ENCODE peak calls at places on chromosomes 12 and 14, in seven cellular contexts. P is IMR-90, T is neuronal stem cell, W is H9, G is mesenchymal stem cell, H is trophoblast cell, I is H1. Z is an unnamed sample.

GRCh38 chr12:111227476-111228420 is 141.1 kb downstream of the PHETA1 start:
- DNase-seq in W (no peak), I (no peak), G (no peak), H (no peak), T (no peak), P (no peak), Z (no peak)

GRCh38 chr14:95895720-95896119 is 19.1 kb downstream of the TUNAR start:
- DNase-seq in I (peak), P (no peak), H (no peak), G (no peak), W (peak), T (no peak), Z (peak)

GRCh38 chr12:94650143-94651056 is at the start of gene TMCC3:
- DNase-seq in W (peak), G (peak), T (peak), I (peak), H (peak), P (no peak), Z (peak)

GRCh38 chr14:54455363-54455762 is 14.2 kb upstream of the CNIH1 start:
- DNase-seq in W (no peak), P (no peak), T (no peak), I (no peak), G (no peak), H (no peak), Z (no peak)

GRCh38 chr12:71183018-71183417 is 25.2 kb upstream of the TSPAN8 start:
- DNase-seq in I (no peak), P (no peak), G (peak), W (no peak), H (peak), T (no peak), Z (no peak)

GRCh38 chr12:57759360-57759980 is 4.6 kb downstream of the MARCHF9 start:
- DNase-seq in W (peak), G (no peak), P (no peak), T (no peak), H (no peak), I (no peak), Z (peak)

GRCh38 chr14:70811578-70811977 is 2.3 kb upstream of the MAP3K9 start:
- DNase-seq in H (no peak), P (no peak), I (no peak), W (no peak), T (no peak), G (no peak), Z (peak)

GRCh38 chr14:32593290-32593942 is 264.3 kb downstream of the AKAP6 start:
- DNase-seq in G (peak), T (no peak), H (no peak), I (no peak), W (no peak), P (peak), Z (peak)

GRCh38 chr12:75852143-75852542 is 179.4 kb downstream of the PHLDA1 start:
- DNase-seq in I (no peak), T (no peak), H (no peak), W (no peak), P (peak), G (no peak), Z (no peak)

GRCh38 chr12:19052689-19053088 is 76.8 kb upstream of the PLEKHA5 start:
- DNase-seq in G (no peak), P (no peak), W (no peak), H (no peak), I (no peak), T (no peak), Z (no peak)

DNA sequence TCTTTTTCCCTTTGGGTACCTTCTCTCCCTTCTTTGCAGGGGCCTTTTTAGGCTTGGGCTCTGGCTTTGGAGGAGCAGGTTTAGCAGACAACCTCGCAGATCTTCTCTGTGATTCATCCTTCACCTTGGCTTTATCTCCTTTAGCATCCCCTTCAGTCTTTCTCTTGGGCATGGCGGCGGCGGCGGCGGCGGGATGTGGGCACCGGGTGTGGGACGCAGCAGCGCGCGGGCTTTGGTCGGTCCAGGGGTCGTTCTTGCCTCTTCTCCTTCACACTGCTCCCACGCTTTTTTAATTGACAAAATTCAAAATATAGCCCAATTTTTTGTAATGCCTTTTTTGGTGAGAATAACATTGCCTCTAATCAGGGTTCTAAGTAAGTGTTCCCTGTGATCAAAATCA is 8.6 kb downstream of the TRMT5 start:
- DNase-seq in W (no peak), T (no peak), G (no peak), H (no peak), P (no peak), I (no peak), Z (no peak)
- H3K18ac ChIP-seq in W (no peak), T (no peak), G (peak), H (no peak), P (no peak), I (no peak), Z (no peak)

DNA sequence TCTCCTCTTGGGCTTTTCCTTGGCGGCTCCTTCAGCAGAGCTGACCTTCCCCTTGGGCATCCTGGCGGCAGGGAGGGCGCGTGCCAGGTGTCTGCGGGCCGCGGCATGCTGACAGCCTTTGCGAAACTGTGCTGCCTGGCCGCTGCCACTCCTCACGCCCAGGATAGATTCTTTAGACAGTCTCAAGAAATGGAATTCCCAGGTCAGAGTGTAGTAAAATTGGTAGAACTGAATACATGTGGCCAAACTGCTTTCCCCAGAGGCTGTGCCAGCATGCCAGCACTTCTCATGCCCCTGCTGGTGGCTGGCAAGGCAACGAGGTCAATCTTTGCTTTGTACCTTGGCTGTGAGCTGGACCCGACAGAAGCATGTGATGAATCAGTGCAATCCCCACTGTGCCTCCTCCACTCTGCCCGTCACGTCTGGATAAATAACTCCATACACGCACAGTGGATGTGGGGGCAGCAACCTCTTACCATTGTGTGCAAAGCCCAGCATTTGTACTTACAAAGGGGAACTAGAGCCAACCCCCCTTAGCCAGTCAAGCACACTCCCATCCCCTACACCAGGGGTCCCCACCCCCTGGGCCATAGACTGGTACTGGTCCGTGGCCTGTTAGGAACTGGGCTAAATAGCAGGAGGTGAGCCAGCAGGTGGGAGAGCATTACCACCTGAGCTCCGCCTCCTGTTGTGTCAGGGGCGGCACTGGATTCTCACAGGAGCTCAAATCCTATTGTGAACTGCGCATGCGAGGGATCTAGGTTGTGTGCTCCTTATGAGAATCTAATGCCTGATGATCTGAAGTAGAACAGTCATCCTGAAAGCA is 90.9 kb downstream of the ACTN1 start:
- DNase-seq in H (no peak), I (no peak), G (no peak), T (no peak), W (no peak), P (no peak), Z (no peak)
- H3K18ac ChIP-seq in H (no peak), I (no peak), G (no peak), T (no peak), W (no peak), P (no peak), Z (no peak)

DNA sequence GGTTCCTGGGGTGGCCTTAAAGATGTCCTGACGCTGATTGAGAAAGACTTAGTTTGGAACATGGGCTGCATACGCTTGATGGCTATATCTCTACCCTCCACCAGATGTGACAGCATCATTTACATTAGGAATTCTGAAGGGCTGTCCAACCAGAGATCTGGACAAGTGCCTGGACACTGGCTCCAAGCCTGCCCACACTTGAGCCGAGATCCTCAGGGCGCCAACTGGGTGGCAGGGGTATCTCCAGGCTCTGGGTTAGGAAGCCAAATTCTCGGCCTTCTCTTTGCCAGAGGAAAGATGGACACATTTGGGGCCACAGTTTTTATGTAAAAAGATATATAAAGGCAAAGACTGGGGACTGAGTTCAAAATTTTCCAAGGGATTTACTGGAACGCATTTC is 246.3 kb downstream of the NTF3 start:
- DNase-seq in W (no peak), G (no peak), H (no peak), T (no peak), P (no peak), I (no peak), Z (no peak)
- H3K18ac ChIP-seq in W (no peak), G (no peak), H (no peak), T (no peak), P (no peak), I (no peak), Z (no peak)

DNA sequence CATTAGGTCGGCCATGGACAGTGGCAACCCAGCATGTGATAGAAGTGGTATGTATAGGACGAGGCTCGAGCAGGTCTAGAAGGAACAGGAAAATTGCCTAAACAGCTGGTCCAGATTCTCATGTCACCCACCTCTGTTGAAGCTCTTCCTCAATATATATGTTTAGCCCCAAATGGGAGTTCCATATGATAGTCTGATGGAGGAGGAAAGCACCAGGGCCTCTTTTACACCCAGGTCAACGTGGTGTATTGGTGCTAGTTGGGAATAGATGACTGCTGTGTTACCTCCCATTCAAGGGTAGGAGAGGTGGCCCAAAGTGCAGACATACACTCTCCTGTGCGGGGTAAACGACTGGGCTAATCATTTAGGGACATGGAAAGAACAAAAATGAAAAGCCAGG is 5.3 kb upstream of the PRIMA1 start:
- DNase-seq in G (no peak), P (no peak), I (no peak), T (no peak), W (no peak), H (no peak), Z (no peak)
- H3K18ac ChIP-seq in G (no peak), P (no peak), I (no peak), T (no peak), W (no peak), H (no peak), Z (no peak)

GRCh38 chr12:127260531-127260930 is 1006.4 kb upstream of the TMEM132C start:
- DNase-seq in T (no peak), P (peak), G (no peak), H (no peak), W (no peak), I (no peak), Z (no peak)
- H3K18ac ChIP-seq in T (no peak), P (peak), G (no peak), H (no peak), W (no peak), I (no peak), Z (no peak)

DNA sequence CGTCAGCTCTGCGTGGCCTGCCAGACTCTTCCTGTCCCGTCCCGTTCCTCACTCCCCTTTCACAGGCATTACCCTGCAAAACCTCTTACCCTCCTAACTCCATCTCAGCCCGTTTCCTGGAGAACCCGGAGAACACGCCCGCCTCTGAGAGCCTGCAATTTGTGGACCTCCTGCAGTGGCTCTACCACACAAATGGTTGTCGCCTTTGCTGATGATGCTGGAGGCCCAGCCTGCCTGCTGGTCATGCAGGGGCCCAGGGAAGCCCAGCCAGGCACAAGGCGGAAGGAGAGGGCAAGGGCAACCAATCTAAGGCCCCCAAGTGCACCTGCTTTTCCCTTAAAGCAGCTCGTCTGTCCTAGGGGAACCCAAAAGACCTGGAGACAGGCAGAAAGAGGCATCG is 22.5 kb downstream of the RFLNA start:
- DNase-seq in I (no peak), T (no peak), G (no peak), P (no peak), H (no peak), W (no peak), Z (no peak)
- H3K18ac ChIP-seq in I (peak), T (peak), G (no peak), P (no peak), H (no peak), W (no peak), Z (no peak)

DNA sequence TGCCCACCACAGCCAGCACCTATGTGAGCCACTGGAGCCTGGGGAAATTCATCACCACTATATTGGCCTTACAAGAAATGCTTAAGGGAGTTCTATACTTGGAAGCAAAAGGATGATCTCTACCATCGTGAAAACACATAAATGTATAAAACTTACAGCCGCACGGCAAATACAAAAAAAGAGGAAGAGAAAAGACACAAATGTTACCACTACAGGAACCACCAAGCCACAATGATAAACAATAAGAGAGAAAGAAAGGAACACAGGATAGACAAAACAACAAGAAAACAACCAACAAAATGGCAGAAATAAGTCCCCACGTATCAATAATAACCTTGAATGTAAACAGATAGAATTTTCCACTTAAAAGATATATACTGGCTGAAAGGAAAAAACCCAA is 267.5 kb downstream of the TMEM121 start:
- DNase-seq in P (no peak), I (no peak), W (no peak), G (no peak), T (no peak), H (no peak), Z (no peak)
- H3K18ac ChIP-seq in P (no peak), I (no peak), W (no peak), G (no peak), T (no peak), H (no peak), Z (no peak)

DNA sequence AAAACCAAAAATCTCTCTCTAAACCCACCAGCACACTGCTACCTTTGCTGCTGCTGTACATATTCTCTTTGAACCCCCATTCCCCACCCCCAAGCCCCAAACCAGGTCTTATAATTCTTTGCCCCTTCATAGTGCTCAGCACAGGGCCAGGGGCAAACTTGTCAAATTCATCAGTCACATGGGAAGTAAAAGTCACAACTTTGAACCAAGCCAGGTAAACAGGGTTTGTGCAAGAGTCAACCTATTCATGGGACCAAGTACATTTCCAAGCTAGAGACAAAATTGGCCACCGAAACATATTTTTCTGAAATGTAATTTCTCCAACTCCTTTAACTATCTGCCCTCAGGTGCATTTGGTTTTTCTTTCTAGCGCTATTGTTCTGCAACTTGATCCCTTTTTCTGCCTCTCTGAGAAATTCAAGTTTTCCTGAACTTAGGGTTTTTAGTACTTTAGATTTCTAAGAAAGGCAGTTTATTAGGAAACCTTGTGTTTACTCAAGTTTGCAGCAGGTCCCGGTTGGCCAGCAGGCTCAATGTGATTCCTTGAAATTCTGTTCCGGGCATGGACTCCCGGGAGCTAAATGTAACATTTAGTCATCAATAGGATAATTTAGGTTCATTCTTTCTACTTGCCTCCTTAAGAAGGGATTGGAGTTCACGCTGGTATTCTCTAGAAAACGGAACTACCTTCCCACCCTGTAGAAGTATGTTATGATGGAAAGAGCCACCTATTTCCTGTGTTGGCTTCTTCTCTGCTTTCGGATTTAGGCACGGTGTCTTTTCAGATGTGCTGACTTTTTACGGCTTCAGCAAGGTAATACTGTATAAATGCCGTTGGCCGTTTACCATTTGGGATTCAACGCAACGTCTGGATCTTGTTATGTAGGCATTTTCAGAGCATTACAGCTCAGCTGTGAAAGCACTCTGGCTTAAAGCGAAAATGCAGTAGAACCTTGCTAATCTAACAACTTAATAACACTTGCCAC is 230.3 kb downstream of the EFCAB11 start:
- DNase-seq in G (no peak), P (no peak), I (no peak), T (no peak), H (no peak), W (no peak), Z (peak)
- H3K18ac ChIP-seq in G (no peak), P (no peak), I (no peak), T (no peak), H (no peak), W (no peak), Z (no peak)

Z was measured in mesendoderm.